ENCODE peak calls at places on chromosomes 7 and 10, in five cellular contexts. One of them, this sample, is unnamed.

GRCh38 chr10:114825513-114826253 is 4.1 kb downstream of the FHIP2A start:
- DNase-seq in K562: no peak
- DNase-seq in GM12878: peak
- DNase-seq in A549: no peak
- DNase-seq in HepG2: no peak
- DNase-seq in this sample: no peak

GRCh38 chr10:121076760-121077159 is 225.6 kb downstream of the WDR11 start:
- DNase-seq in K562: no peak
- DNase-seq in GM12878: no peak
- DNase-seq in A549: no peak
- DNase-seq in HepG2: no peak
- DNase-seq in this sample: no peak

GRCh38 chr10:104109908-104110662 is 11.9 kb upstream of the SFR1 start:
- DNase-seq in K562: no peak
- DNase-seq in HepG2: peak
- DNase-seq in A549: peak
- DNase-seq in GM12878: peak
- DNase-seq in this sample: no peak

GRCh38 chr7:80018941-80019808 is 115.5 kb upstream of the GNAI1 start:
- DNase-seq in A549: peak
- DNase-seq in GM12878: no peak
- DNase-seq in K562: peak
- DNase-seq in HepG2: peak
- DNase-seq in this sample: peak

GRCh38 chr7:7761974-7762769 is 43.8 kb upstream of the RPA3 start:
- DNase-seq in K562: no peak
- DNase-seq in A549: no peak
- DNase-seq in GM12878: no peak
- DNase-seq in HepG2: no peak
- DNase-seq in this sample: no peak

GRCh38 chr7:146982482-146982881 is 865.9 kb downstream of the CNTNAP2 start:
- DNase-seq in GM12878: no peak
- DNase-seq in K562: no peak
- DNase-seq in HepG2: no peak
- DNase-seq in A549: no peak
- DNase-seq in this sample: no peak

GRCh38 chr10:117933036-117933435 is 113.7 kb downstream of the RAB11FIP2 start:
- DNase-seq in HepG2: no peak
- DNase-seq in A549: no peak
- DNase-seq in GM12878: no peak
- DNase-seq in K562: no peak
- DNase-seq in this sample: no peak

GRCh38 chr7:128417071-128417470 is 7.3 kb upstream of the IMPDH1 start:
- DNase-seq in A549: no peak
- DNase-seq in GM12878: no peak
- DNase-seq in K562: no peak
- DNase-seq in HepG2: no peak
- DNase-seq in this sample: no peak

GRCh38 chr10:14360951-14361350 is 30.2 kb upstream of the FRMD4A start:
- DNase-seq in HepG2: no peak
- DNase-seq in GM12878: no peak
- DNase-seq in K562: no peak
- DNase-seq in A549: no peak
- DNase-seq in this sample: no peak

GRCh38 chr10:112290054-112290373 is 6.8 kb downstream of the TECTB start:
- DNase-seq in GM12878: no peak
- DNase-seq in K562: no peak
- DNase-seq in A549: no peak
- DNase-seq in HepG2: no peak
- DNase-seq in this sample: no peak

GRCh38 chr7:143337216-143337615 is 21.3 kb downstream of the CLCN1 start:
- DNase-seq in A549: no peak
- DNase-seq in K562: no peak
- DNase-seq in HepG2: no peak
- DNase-seq in GM12878: no peak
- DNase-seq in this sample: no peak

GRCh38 chr10:3090914-3091313 is 23.6 kb downstream of the PFKP start:
- DNase-seq in GM12878: no peak
- DNase-seq in A549: peak
- DNase-seq in HepG2: peak
- DNase-seq in K562: no peak
- DNase-seq in this sample: no peak

GRCh38 chr10:25530306-25530705 is 355.5 kb downstream of the GPR158 start:
- DNase-seq in GM12878: no peak
- DNase-seq in A549: no peak
- DNase-seq in HepG2: no peak
- DNase-seq in K562: no peak
- DNase-seq in this sample: no peak

GRCh38 chr7:7263297-7264230 is 81.2 kb downstream of the C1GALT1 start:
- DNase-seq in GM12878: no peak
- DNase-seq in HepG2: no peak
- DNase-seq in K562: no peak
- DNase-seq in A549: no peak
- DNase-seq in this sample: no peak

GRCh38 chr7:144842377-144842851 is 6.6 kb upstream of the TPK1 start:
- DNase-seq in K562: no peak
- DNase-seq in GM12878: no peak
- DNase-seq in HepG2: no peak
- DNase-seq in A549: no peak
- DNase-seq in this sample: no peak

GRCh38 chr10:84264611-84265141 is 19.8 kb downstream of the RGR start:
- DNase-seq in HepG2: peak
- DNase-seq in GM12878: no peak
- DNase-seq in K562: peak
- DNase-seq in A549: peak
- DNase-seq in this sample: peak

GRCh38 chr7:2037301-2037804 is 195.4 kb downstream of the MAD1L1 start:
- DNase-seq in A549: no peak
- DNase-seq in GM12878: no peak
- DNase-seq in K562: no peak
- DNase-seq in HepG2: no peak
- DNase-seq in this sample: no peak

GRCh38 chr7:5450549-5451327 is 27.1 kb upstream of the TNRC18 start:
- DNase-seq in K562: peak
- DNase-seq in A549: peak
- DNase-seq in GM12878: no peak
- DNase-seq in HepG2: peak
- DNase-seq in this sample: no peak

GRCh38 chr7:155569681-155570080 is 23.3 kb upstream of the CNPY1 start:
- DNase-seq in A549: no peak
- DNase-seq in GM12878: no peak
- DNase-seq in HepG2: no peak
- DNase-seq in K562: no peak
- DNase-seq in this sample: no peak

DNA sequence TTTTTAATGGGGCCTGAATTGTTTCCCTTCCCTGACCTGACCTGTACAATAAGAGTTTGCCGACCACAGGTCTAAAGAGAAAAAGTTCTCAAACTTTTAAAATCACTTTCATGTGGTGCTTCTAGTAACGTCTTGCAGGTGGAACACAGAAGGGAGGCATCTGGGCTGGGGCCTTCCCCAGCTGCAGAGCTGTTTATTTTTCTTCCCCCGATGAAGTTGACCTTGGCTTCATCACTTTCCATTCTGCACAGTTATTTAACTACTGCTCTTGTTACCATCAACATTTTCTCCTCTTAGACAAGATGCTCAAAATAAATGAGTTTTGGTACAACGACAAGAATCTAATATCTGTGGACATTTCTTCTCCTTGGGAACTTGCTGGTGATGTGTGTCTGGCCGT is 181.7 kb downstream of the HERPUD2 start:
- DNase-seq in A549: no peak
- DNase-seq in HepG2: no peak
- DNase-seq in GM12878: no peak
- DNase-seq in K562: no peak
- DNase-seq in this sample: no peak
- TF ChIP-seq HDAC2 in A549: no peak
- TF ChIP-seq HDAC2 in HepG2: no peak
- TF ChIP-seq HDAC2 in GM12878: no peak
- TF ChIP-seq HDAC2 in K562: no peak
- TF ChIP-seq HDAC2 in this sample: no peak

GRCh38 chr10:80462277-80462985 is 8.3 kb downstream of the TSPAN14 start:
- DNase-seq in HepG2: no peak
- DNase-seq in A549: no peak
- DNase-seq in GM12878: no peak
- DNase-seq in K562: no peak
- DNase-seq in this sample: no peak
- TF ChIP-seq HDAC2 in HepG2: no peak
- TF ChIP-seq HDAC2 in A549: no peak
- TF ChIP-seq HDAC2 in GM12878: no peak
- TF ChIP-seq HDAC2 in K562: no peak
- TF ChIP-seq HDAC2 in this sample: no peak

GRCh38 chr10:57952741-57953140 is 315.0 kb downstream of the IPMK start:
- DNase-seq in K562: no peak
- DNase-seq in A549: no peak
- DNase-seq in HepG2: no peak
- DNase-seq in GM12878: no peak
- DNase-seq in this sample: no peak
- TF ChIP-seq HDAC2 in K562: no peak
- TF ChIP-seq HDAC2 in A549: no peak
- TF ChIP-seq HDAC2 in HepG2: no peak
- TF ChIP-seq HDAC2 in GM12878: no peak
- TF ChIP-seq HDAC2 in this sample: no peak

GRCh38 chr10:5547684-5547933 is 22.8 kb downstream of the CALML3 start:
- DNase-seq in HepG2: no peak
- DNase-seq in K562: no peak
- DNase-seq in GM12878: no peak
- DNase-seq in A549: no peak
- DNase-seq in this sample: no peak
- TF ChIP-seq HDAC2 in HepG2: no peak
- TF ChIP-seq HDAC2 in K562: no peak
- TF ChIP-seq HDAC2 in GM12878: no peak
- TF ChIP-seq HDAC2 in A549: no peak
- TF ChIP-seq HDAC2 in this sample: no peak